ENCODE peak calls at places on chromosome 18, in six cellular contexts. L is CD8-positive, alpha-beta T cell; W is GM12878; N is bronchial epithelial cell; C is psoas muscle; Y is Caco-2. D is an unnamed sample.

GRCh38 chr18:10213526-10213925 is 240.9 kb upstream of the APCDD1 start:
- DNase-seq in C (no peak), W (peak; percentile 41), L (no peak), N (peak; percentile 85), Y (no peak), D (peak; percentile 24)

GRCh38 chr18:51621103-51621969 is 423.9 kb upstream of the MEX3C start:
- DNase-seq in C (no peak), Y (peak; percentile 29), L (no peak), N (peak; percentile 61), W (peak; percentile 12), D (no peak)

GRCh38 chr18:56637897-56638231 is 528 bp downstream of the TXNL1 start:
- DNase-seq in N (no peak), Y (peak; percentile 29), L (no peak), C (no peak), W (no peak), D (no peak)

GRCh38 chr18:30632058-30632718 is 410.4 kb downstream of the DSC3 start:
- DNase-seq in W (no peak), L (no peak), Y (no peak), N (no peak), C (no peak), D (no peak)

GRCh38 chr18:47605093-47605492 is 325.4 kb downstream of the SMAD2 start:
- DNase-seq in W (no peak), L (no peak), Y (no peak), N (no peak), C (no peak), D (no peak)

GRCh38 chr18:9627642-9628041 is 13.3 kb upstream of the PPP4R1 start:
- DNase-seq in W (no peak), N (peak; percentile 81), Y (no peak), C (no peak), L (no peak), D (no peak)

GRCh38 chr18:75896865-75897264 is 469.4 kb upstream of the SMIM21 start:
- DNase-seq in C (no peak), Y (no peak), L (no peak), W (no peak), N (peak; percentile 46), D (no peak)

GRCh38 chr18:46843372-46843771 is 73.9 kb downstream of the PIAS2 start:
- DNase-seq in W (no peak), Y (no peak), L (no peak), N (no peak), C (no peak), D (peak; percentile 2)

GRCh38 chr18:41134426-41134825 is 820.6 kb upstream of the PIK3C3 start:
- DNase-seq in W (no peak), C (no peak), L (no peak), Y (no peak), N (peak; percentile 38), D (no peak)

GRCh38 chr18:63592506-63592905 is 5.4 kb downstream of the SERPINB13 start:
- DNase-seq in C (no peak), Y (no peak), N (no peak), L (no peak), W (no peak), D (no peak)

GRCh38 chr18:7002107-7002506 is 115.5 kb downstream of the LAMA1 start:
- DNase-seq in L (no peak), C (no peak), Y (no peak), W (no peak), N (no peak), D (no peak)

GRCh38 chr18:49976810-49977209 is 163.5 kb upstream of the ACAA2 start:
- DNase-seq in C (no peak), N (no peak), Y (no peak), L (no peak), W (no peak), D (no peak)

GRCh38 chr18:47036298-47036874 is 965 bp upstream of the ELOA2 start:
- DNase-seq in L (no peak), Y (no peak), W (no peak), C (no peak), N (peak; percentile 34), D (no peak)

GRCh38 chr18:55853268-55853667 is 265.3 kb upstream of the TCF4 start:
- DNase-seq in N (no peak), L (no peak), W (no peak), Y (no peak), C (no peak), D (no peak)

GRCh38 chr18:69839989-69840388 is 107.7 kb downstream of the CD226 start:
- DNase-seq in W (no peak), Y (no peak), C (no peak), L (no peak), N (no peak), D (no peak)

GRCh38 chr18:23837591-23837990 is 148.3 kb downstream of the LAMA3 start:
- DNase-seq in Y (no peak), N (peak; percentile 86), L (no peak), C (no peak), W (no peak), D (no peak)

GRCh38 chr18:44149706-44150105 is 531.0 kb upstream of the SETBP1 start:
- DNase-seq in L (no peak), Y (no peak), N (peak; percentile 97), C (no peak), W (no peak), D (no peak)

GRCh38 chr18:31920326-31920725 is 22.6 kb downstream of the TRAPPC8 start:
- DNase-seq in L (no peak), C (no peak), W (no peak), Y (no peak), N (no peak), D (no peak)

GRCh38 chr18:11004294-11004693 is 145.1 kb downstream of the PIEZO2 start:
- DNase-seq in C (no peak), N (peak; percentile 65), Y (no peak), L (no peak), W (peak; percentile 54), D (no peak)

GRCh38 chr18:63689064-63689463 is 13.7 kb upstream of the SERPINB11 start:
- DNase-seq in C (no peak), N (no peak), W (no peak), Y (no peak), L (no peak), D (no peak)

GRCh38 chr18:8661754-8662573 is 43.4 kb upstream of the MTCL1 start:
- DNase-seq in L (no peak), Y (no peak), C (no peak), N (peak; percentile 52), W (no peak), D (no peak)

GRCh38 chr18:59900222-59901128 is 679 bp downstream of the PMAIP1 start:
- DNase-seq in W (no peak), C (no peak), N (peak; percentile 57), Y (no peak), L (peak; percentile 54), D (peak; percentile 63)

GRCh38 chr18:22230403-22231042 is 61.1 kb downstream of the GATA6 start:
- DNase-seq in Y (no peak), N (peak; percentile 32), L (no peak), W (no peak), C (no peak), D (no peak)

GRCh38 chr18:47545613-47546012 is 294.2 kb upstream of the SKOR2 start:
- DNase-seq in W (no peak), Y (no peak), C (no peak), N (no peak), L (no peak), D (no peak)

GRCh38 chr18:65753520-65753919 is 2.7 kb downstream of the CDH7 start:
- DNase-seq in L (no peak), W (no peak), C (no peak), Y (no peak), N (peak; percentile 65), D (no peak)

GRCh38 chr18:70288851-70289328 is at the start of gene SOCS6:
- DNase-seq in N (no peak), Y (peak; percentile 41), C (peak; percentile 79), W (no peak), L (peak; percentile 9), D (peak; percentile 84)

GRCh38 chr18:47901624-47902362 is 28.7 kb downstream of the SMAD2 start:
- DNase-seq in W (peak; percentile 61), N (no peak), C (no peak), Y (no peak), L (peak; percentile 13), D (peak; percentile 38)

GRCh38 chr18:45802814-45803492 is 22.5 kb upstream of the SIGLEC15 start:
- DNase-seq in N (peak; percentile 98), C (no peak), W (no peak), Y (no peak), L (no peak), D (no peak)
- H3K4me3 ChIP-seq in N (no peak overlapping the region), C (no peak overlapping the region), W (no peak overlapping the region), Y (no peak overlapping the region), L (no peak overlapping the region), D (no peak overlapping the region)

DNA sequence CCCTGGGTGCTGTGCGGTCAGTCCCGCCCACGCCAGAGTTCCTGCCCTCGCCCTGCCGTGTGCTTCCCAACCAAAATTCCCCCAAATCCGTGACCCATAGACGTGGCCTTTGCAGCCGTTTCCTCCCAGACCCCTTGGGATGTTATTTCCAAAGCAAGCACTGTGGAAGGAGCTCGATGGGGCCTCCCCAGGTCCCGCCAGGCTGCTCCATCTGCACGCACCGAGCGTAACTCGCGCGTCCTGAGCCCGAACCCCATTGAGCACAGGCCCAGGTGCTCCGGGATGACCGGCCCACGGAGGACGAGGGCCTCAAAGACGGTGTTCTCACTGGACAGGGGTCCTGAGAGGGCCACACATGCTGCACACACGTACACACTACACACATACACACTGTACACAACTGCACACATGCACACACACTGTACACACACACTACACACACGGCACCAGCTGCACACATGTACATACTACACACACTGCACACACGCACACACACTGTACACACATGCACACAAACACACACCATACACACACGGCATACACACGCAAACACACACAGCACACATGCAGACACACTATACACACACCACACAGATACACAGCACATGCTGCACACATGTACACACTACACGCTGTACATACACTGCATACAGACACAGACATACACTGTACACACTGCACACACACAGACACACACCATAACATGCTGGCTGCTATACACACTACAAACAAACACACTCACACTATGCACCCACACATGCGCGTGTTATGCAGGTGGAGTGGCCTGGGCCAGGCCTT is 431.2 kb upstream of the SALL3 start:
- DNase-seq in Y (no peak), L (no peak), C (no peak), N (no peak), W (no peak), D (no peak)
- TF ChIP-seq CTCF in Y (no peak), L (no peak), C (no peak), N (no peak), W (no peak), D (no peak)

GRCh38 chr18:57791192-57791591 is 11.9 kb downstream of the ATP8B1 start:
- DNase-seq in Y (no peak), L (no peak), C (no peak), N (no peak), W (no peak), D (no peak)

GRCh38 chr18:57789759-57790158 is 13.4 kb downstream of the ATP8B1 start:
- DNase-seq in C (no peak), W (no peak), Y (no peak), N (no peak), L (no peak), D (no peak)

GRCh38 chr18:57789105-57789504 is 14.0 kb downstream of the ATP8B1 start:
- DNase-seq in N (peak; percentile 49), W (no peak), L (no peak), Y (no peak), C (no peak), D (no peak)

GRCh38 chr18:57791911-57792310 is 11.2 kb downstream of the ATP8B1 start:
- DNase-seq in W (no peak), N (no peak), C (no peak), L (no peak), Y (no peak), D (no peak)

GRCh38 chr18:57790316-57790715 is 12.8 kb downstream of the ATP8B1 start:
- DNase-seq in W (no peak), L (no peak), Y (no peak), C (no peak), N (no peak), D (no peak)
- H3K27me3 ChIP-seq in W (no peaks in the 10 kb centered on the region), L (no peaks in the 10 kb centered on the region), Y (no peaks in the 10 kb centered on the region), C (no peaks in the 10 kb centered on the region), N (no peaks in the 10 kb centered on the region), D (no peaks in the 10 kb centered on the region)

GRCh38 chr18:62324355-62324828 is 718 bp upstream of the TNFRSF11A start:
- DNase-seq in C (no peak), Y (no peak), W (no peak), N (no peak), L (no peak), D (no peak)
- H3K4me3 ChIP-seq in C (peak overlapping the region; percentile 49), Y (no peak overlapping the region), W (peak overlapping the region; percentile 46), N (no peak overlapping the region), L (no peak overlapping the region), D (no peak overlapping the region)